ENCODE peak calls at places on chromosome 3, in four cellular contexts. E, H, T and F are unnamed samples.

GRCh38 chr3:20055020-20055775 is 15.0 kb downstream of the KAT2B start:
- DNase-seq in E (no peak), H (no peak), T (no peak), F (no peak)

GRCh38 chr3:156388469-156389150 is 166.3 kb downstream of the SSR3 start:
- DNase-seq in E (no peak), H (no peak), T (peak), F (no peak)

GRCh38 chr3:129238945-129239705 is 10.3 kb upstream of the COPG1 start:
- DNase-seq in E (no peak), H (no peak), T (peak), F (no peak)

GRCh38 chr3:52983336-52983807 is 62.5 kb downstream of the SFMBT1 start:
- DNase-seq in E (no peak), H (no peak), T (no peak), F (no peak)

GRCh38 chr3:112403101-112403500 is 70.1 kb downstream of the CD200 start:
- DNase-seq in E (no peak), H (no peak), T (no peak), F (no peak)

GRCh38 chr3:137035631-137036030 is 77.8 kb downstream of the IL20RB start:
- DNase-seq in E (peak), H (no peak), T (peak), F (no peak)

GRCh38 chr3:80238606-80239005 is 470.8 kb upstream of the ROBO1 start:
- DNase-seq in E (no peak), H (no peak), T (no peak), F (no peak)

GRCh38 chr3:87229113-87229512 is 2.0 kb downstream of the CHMP2B start:
- DNase-seq in E (no peak), H (no peak), T (no peak), F (no peak)

GRCh38 chr3:177419904-177420601 is 222.8 kb upstream of the TBL1XR1 start:
- DNase-seq in E (no peak), H (no peak), T (no peak), F (no peak)